ENCODE peak calls at places on chromosomes 16 and 17, in nine cellular contexts. D is thoracic aorta, S is mucosa of descending colon, G is astrocyte of the cerebellum, E is AG04449, B is stomach, Y is fibroblast of the aortic adventitia, R is GM06990, Z is AG10803. V is an unnamed sample.

GRCh38 chr16:89467382-89467781 is 23.0 kb downstream of the ANKRD11 start:
- DNase-seq in B (no peak), Y (no peak), G (no peak), Z (no peak), R (no peak), S (no peak), E (no peak), D (no peak), V (no peak)

GRCh38 chr17:77392376-77393273 is 251.9 kb downstream of the SEC14L1 start:
- DNase-seq in R (no peak), Y (peak), D (no peak), G (no peak), S (peak), E (no peak), B (peak), Z (peak), V (no peak)

GRCh38 chr17:10843806-10844205 is 5.9 kb upstream of the PIRT start:
- DNase-seq in E (no peak), B (peak), S (peak), G (no peak), Z (no peak), Y (no peak), R (no peak), D (no peak), V (no peak)

GRCh38 chr17:956905-957304 is 22.7 kb downstream of the NXN start:
- DNase-seq in S (no peak), Z (no peak), E (no peak), G (no peak), R (no peak), B (no peak), D (no peak), Y (no peak), V (peak)

GRCh38 chr16:84141143-84141670 is 3.8 kb downstream of the HSDL1 start:
- DNase-seq in G (no peak), D (no peak), Y (no peak), S (no peak), E (no peak), R (no peak), B (no peak), Z (no peak), V (no peak)

GRCh38 chr17:41544497-41544896 is 16.4 kb upstream of the KRT19 start:
- DNase-seq in R (no peak), Y (no peak), Z (no peak), D (no peak), B (no peak), G (no peak), S (peak), E (no peak), V (no peak)

GRCh38 chr17:18921912-18922451 is 30.0 kb upstream of the SLC5A10 start:
- DNase-seq in B (no peak), Z (no peak), R (peak), G (no peak), S (peak), Y (peak), E (no peak), D (no peak), V (no peak)

GRCh38 chr17:66115246-66115645 is 76.7 kb downstream of the CEP112 start:
- DNase-seq in D (no peak), R (no peak), B (no peak), Y (peak), S (no peak), G (no peak), E (no peak), Z (peak), V (no peak)

GRCh38 chr16:1153480-1154160 is 714 bp downstream of the CACNA1H start:
- DNase-seq in Z (no peak), Y (no peak), E (no peak), D (no peak), G (no peak), R (no peak), B (no peak), S (no peak), V (no peak)

GRCh38 chr17:73387746-73388577 is 76.2 kb upstream of the CDC42EP4 start:
- DNase-seq in D (no peak), B (no peak), R (no peak), S (no peak), E (no peak), Y (peak), G (no peak), Z (peak), V (no peak)

GRCh38 chr17:79739148-79740062 is 8.7 kb downstream of the ENPP7 start:
- DNase-seq in Z (peak), Y (no peak), S (no peak), D (no peak), G (no peak), E (no peak), R (no peak), B (no peak), V (no peak)

GRCh38 chr16:28326881-28327610 is 34.7 kb downstream of the SBK1 start:
- DNase-seq in G (no peak), Z (peak), B (peak), S (peak), R (no peak), Y (peak), E (no peak), D (no peak), V (no peak)

GRCh38 chr17:73546770-73547345 is 97.4 kb downstream of the SDK2 start:
- DNase-seq in E (no peak), Z (peak), D (no peak), B (peak), R (no peak), S (peak), G (no peak), Y (no peak), V (no peak)

GRCh38 chr16:78816499-78817441 is 717.3 kb downstream of the WWOX start:
- DNase-seq in D (no peak), S (no peak), B (no peak), E (no peak), Y (peak), R (no peak), G (no peak), Z (peak), V (peak)

GRCh38 chr16:2428051-2428786 is 1.0 kb upstream of the CCNF start:
- DNase-seq in S (peak), G (no peak), D (no peak), B (peak), R (no peak), Z (no peak), E (no peak), Y (peak), V (no peak)

GRCh38 chr17:45146616-45147101 is 1.6 kb upstream of the HEXIM1 start:
- DNase-seq in R (no peak), Y (peak), Z (peak), E (no peak), B (peak), D (no peak), S (peak), G (no peak), V (no peak)

GRCh38 chr16:57023541-57024249 is 34.3 kb downstream of the NLRC5 start:
- DNase-seq in D (no peak), G (no peak), S (peak), R (no peak), Z (no peak), B (no peak), Y (no peak), E (no peak), V (no peak)

GRCh38 chr17:30821751-30822723 is 2.5 kb downstream of the CRLF3 start:
- DNase-seq in D (no peak), R (no peak), E (no peak), Z (peak), S (peak), Y (no peak), G (no peak), B (no peak), V (no peak)

GRCh38 chr17:1718362-1719165 is 5.9 kb upstream of the WDR81 start:
- DNase-seq in Z (no peak), R (no peak), S (no peak), B (no peak), D (no peak), E (no peak), Y (no peak), G (no peak), V (no peak)

GRCh38 chr17:75876938-75877751 is 1.2 kb downstream of the TRIM47 start:
- DNase-seq in D (peak), Y (peak), G (peak), R (peak), S (peak), Z (peak), B (peak), E (peak), V (peak)

GRCh38 chr17:2239882-2240430 is 63.6 kb downstream of the SMG6 start:
- DNase-seq in D (peak), S (peak), G (peak), Z (peak), E (no peak), R (peak), Y (peak), B (peak), V (peak)

GRCh38 chr16:88924834-88925539 is 52.0 kb downstream of the CBFA2T3 start:
- DNase-seq in R (no peak), B (no peak), G (peak), Z (peak), S (no peak), E (peak), Y (peak), D (no peak), V (peak)

GRCh38 chr16:27430512-27430911 is 28.5 kb downstream of the IL21R start:
- DNase-seq in Z (no peak), E (no peak), B (no peak), S (no peak), G (no peak), Y (no peak), D (no peak), R (no peak), V (no peak)

GRCh38 chr17:21524211-21524591 is 148.0 kb downstream of the KCNJ12 start:
- DNase-seq in R (no peak), D (no peak), Y (no peak), Z (no peak), S (no peak), G (no peak), B (no peak), E (peak), V (peak)

GRCh38 chr17:79045001-79045729 is 21.2 kb downstream of the C1QTNF1 start:
- DNase-seq in R (no peak), E (no peak), S (no peak), Z (no peak), Y (no peak), B (no peak), G (no peak), D (no peak), V (no peak)

GRCh38 chr16:23516366-23517137 is 6.3 kb upstream of the GGA2 start:
- DNase-seq in D (no peak), R (peak), E (no peak), Z (peak), Y (no peak), G (no peak), S (no peak), B (no peak), V (no peak)

GRCh38 chr17:59365383-59365981 is 34.0 kb downstream of the YPEL2 start:
- DNase-seq in S (peak), D (no peak), R (no peak), G (no peak), Z (no peak), E (no peak), B (no peak), Y (no peak), V (no peak)

GRCh38 chr17:70369296-70369855 is 200.0 kb downstream of the KCNJ2 start:
- DNase-seq in E (no peak), G (peak), Z (no peak), Y (no peak), S (no peak), D (no peak), R (no peak), B (no peak), V (no peak)

GRCh38 chr16:53282975-53283946 is 151.0 kb upstream of the RBL2 start:
- DNase-seq in R (no peak), B (no peak), D (no peak), Y (peak), E (no peak), Z (peak), G (peak), S (no peak), V (peak)

GRCh38 chr17:28686296-28686695 is 24.3 kb downstream of the SUPT6H start:
- DNase-seq in S (no peak), R (no peak), E (no peak), Y (no peak), D (no peak), Z (no peak), B (no peak), G (no peak), V (no peak)

GRCh38 chr16:78996806-78997205 is 603.7 kb downstream of the MAF start:
- DNase-seq in Y (no peak), G (no peak), Z (no peak), B (no peak), D (no peak), R (no peak), E (no peak), S (no peak), V (no peak)

GRCh38 chr17:78185981-78186688 is 717 bp downstream of the TK1 start:
- DNase-seq in S (peak), Y (no peak), E (no peak), R (no peak), B (no peak), Z (peak), G (no peak), D (no peak), V (no peak)

GRCh38 chr17:42361781-42362186 is 26.5 kb downstream of the STAT3 start:
- DNase-seq in R (no peak), S (peak), Y (no peak), G (no peak), B (no peak), Z (no peak), E (no peak), D (no peak), V (no peak)

GRCh38 chr16:4651842-4652241 is 27.2 kb downstream of the MGRN1 start:
- DNase-seq in G (no peak), D (no peak), Y (no peak), Z (no peak), R (no peak), S (no peak), B (no peak), E (no peak), V (no peak)

GRCh38 chr17:42163113-42163512 is 8.3 kb upstream of the RAB5C start:
- DNase-seq in D (no peak), B (no peak), G (no peak), E (no peak), R (no peak), S (no peak), Z (no peak), Y (no peak), V (no peak)

GRCh38 chr17:50916026-50916707 is 50.0 kb upstream of the TOB1 start:
- DNase-seq in B (no peak), Y (peak), Z (peak), G (no peak), S (no peak), D (no peak), R (no peak), E (no peak), V (no peak)

GRCh38 chr17:19705201-19705600 is 11.2 kb downstream of the SLC47A2 start:
- DNase-seq in G (no peak), E (no peak), B (no peak), Y (no peak), S (no peak), Z (no peak), D (no peak), R (no peak), V (no peak)

GRCh38 chr16:58243528-58244004 is 45.7 kb upstream of the CSNK2A2 start:
- DNase-seq in Z (no peak), B (no peak), S (no peak), D (no peak), R (peak), Y (no peak), E (no peak), G (no peak), V (no peak)
- H3K4me3 ChIP-seq in Z (no peak), B (no peak), S (no peak), D (no peak), R (no peak), Y (no peak), E (no peak), G (no peak), V (no peak)

GRCh38 chr17:39688945-39689344 is 1.1 kb upstream of the PGAP3 start:
- DNase-seq in Y (no peak), Z (no peak), S (no peak), D (no peak), R (no peak), G (no peak), E (no peak), B (no peak), V (no peak)
- TF ChIP-seq CTCF in Y (no peak), Z (no peak), S (no peak), D (no peak), R (no peak), G (no peak), E (no peak), B (no peak), V (no peak)

GRCh38 chr17:39069114-39069756 is 82.2 kb downstream of the PLXDC1 start:
- DNase-seq in D (no peak), Z (peak), E (no peak), B (no peak), Y (peak), R (no peak), G (no peak), S (peak), V (no peak)

GRCh38 chr17:39062846-39063680 is 88.4 kb downstream of the PLXDC1 start:
- DNase-seq in Z (peak), B (no peak), G (peak), S (no peak), D (no peak), E (no peak), R (no peak), Y (peak), V (no peak)

GRCh38 chr17:39063681-39064069 is 87.8 kb downstream of the PLXDC1 start:
- DNase-seq in B (no peak), Z (no peak), R (no peak), E (no peak), Y (no peak), G (no peak), S (no peak), D (no peak), V (no peak)

GRCh38 chr17:39064374-39064773 is 87.1 kb downstream of the PLXDC1 start:
- DNase-seq in Y (peak), D (no peak), S (no peak), E (no peak), R (no peak), B (no peak), G (no peak), Z (peak), V (no peak)

GRCh38 chr17:39064814-39065213 is 86.6 kb downstream of the PLXDC1 start:
- DNase-seq in E (no peak), B (no peak), S (no peak), Y (no peak), G (peak), D (no peak), R (no peak), Z (no peak), V (no peak)
- H3K4me3 ChIP-seq in E (no peak), B (no peak), S (no peak), Y (no peak), G (no peak), D (no peak), R (no peak), Z (no peak), V (no peak)

GRCh38 chr17:27602721-27603445 is 28.1 kb upstream of the LGALS9 start:
- DNase-seq in S (peak), R (peak), E (no peak), G (peak), B (peak), D (peak), Y (peak), Z (peak), V (no peak)

GRCh38 chr17:27603446-27603820 is 27.6 kb upstream of the LGALS9 start:
- DNase-seq in B (no peak), R (no peak), Y (no peak), D (no peak), E (no peak), G (no peak), S (no peak), Z (no peak), V (no peak)

GRCh38 chr17:27601069-27601974 is 29.7 kb upstream of the LGALS9 start:
- DNase-seq in R (peak), Y (peak), G (peak), B (peak), Z (peak), E (no peak), D (peak), S (peak), V (no peak)

GRCh38 chr17:27600471-27600870 is 30.5 kb upstream of the LGALS9 start:
- DNase-seq in Z (peak), G (peak), S (no peak), E (peak), D (no peak), B (no peak), R (no peak), Y (no peak), V (no peak)

GRCh38 chr17:27601975-27602302 is 29.0 kb upstream of the LGALS9 start:
- DNase-seq in G (no peak), S (no peak), B (no peak), Y (peak), R (no peak), Z (no peak), D (no peak), E (no peak), V (no peak)
- TF ChIP-seq CTCF in G (no peak), S (no peak), B (no peak), Y (no peak), R (no peak), Z (no peak), D (no peak), E (no peak), V (no peak)

GRCh38 chr16:58462089-58462488 is 37.9 kb upstream of the NDRG4 start:
- DNase-seq in Z (no peak), E (no peak), G (no peak), Y (no peak), R (no peak), B (no peak), S (no peak), D (no peak), V (no peak)
- H3K4me3 ChIP-seq in Z (no peak), E (no peak), G (no peak), Y (no peak), R (no peak), B (no peak), S (no peak), D (no peak), V (no peak)

DNA sequence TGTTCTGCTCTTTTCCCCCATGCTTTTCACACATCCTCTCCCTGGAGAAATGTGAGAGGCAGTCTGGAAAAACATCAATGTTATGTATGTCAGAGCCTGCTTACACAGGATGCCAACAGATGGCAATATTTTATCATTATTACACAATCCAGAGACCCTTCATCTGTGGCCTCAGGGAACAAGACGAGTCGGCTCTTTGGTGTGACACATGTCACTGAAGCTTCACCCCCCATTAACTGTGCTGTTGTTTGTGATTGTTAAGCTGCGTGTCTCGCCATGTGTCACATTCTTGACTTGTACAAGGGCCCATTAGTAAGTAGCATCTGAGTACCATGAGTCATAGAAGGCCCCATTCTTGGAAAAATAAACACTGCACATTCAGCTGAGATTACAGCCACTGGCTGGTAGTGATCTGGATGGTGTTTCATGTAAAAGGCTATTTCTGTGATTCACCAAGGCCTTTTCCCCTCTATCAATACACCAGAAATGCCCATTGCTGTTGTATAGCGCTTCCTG is 682.1 kb upstream of the SOX9 start:
- DNase-seq in S (no peak), Y (peak), R (no peak), D (no peak), G (peak), E (peak), Z (peak), B (no peak), V (peak)
- TF ChIP-seq CTCF in S (no peak), Y (no peak), R (no peak), D (no peak), G (no peak), E (no peak), Z (no peak), B (no peak), V (no peak)

GRCh38 chr16:21163576-21163975 is 5.1 kb downstream of the LDAF1 start:
- DNase-seq in B (no peak), E (no peak), D (no peak), R (no peak), G (no peak), S (no peak), Y (no peak), Z (no peak), V (no peak)

GRCh38 chr16:21167360-21167759 is 8.9 kb downstream of the LDAF1 start:
- DNase-seq in S (no peak), E (peak), D (no peak), Y (peak), G (peak), R (no peak), Z (peak), B (no peak), V (no peak)

GRCh38 chr16:21166561-21166961 is 8.1 kb downstream of the LDAF1 start:
- DNase-seq in R (no peak), Y (no peak), D (no peak), B (no peak), G (peak), Z (no peak), E (no peak), S (no peak), V (no peak)

GRCh38 chr16:21162661-21163151 is 4.2 kb downstream of the LDAF1 start:
- DNase-seq in R (no peak), Z (peak), S (no peak), G (peak), E (no peak), B (peak), Y (peak), D (no peak), V (no peak)

DNA sequence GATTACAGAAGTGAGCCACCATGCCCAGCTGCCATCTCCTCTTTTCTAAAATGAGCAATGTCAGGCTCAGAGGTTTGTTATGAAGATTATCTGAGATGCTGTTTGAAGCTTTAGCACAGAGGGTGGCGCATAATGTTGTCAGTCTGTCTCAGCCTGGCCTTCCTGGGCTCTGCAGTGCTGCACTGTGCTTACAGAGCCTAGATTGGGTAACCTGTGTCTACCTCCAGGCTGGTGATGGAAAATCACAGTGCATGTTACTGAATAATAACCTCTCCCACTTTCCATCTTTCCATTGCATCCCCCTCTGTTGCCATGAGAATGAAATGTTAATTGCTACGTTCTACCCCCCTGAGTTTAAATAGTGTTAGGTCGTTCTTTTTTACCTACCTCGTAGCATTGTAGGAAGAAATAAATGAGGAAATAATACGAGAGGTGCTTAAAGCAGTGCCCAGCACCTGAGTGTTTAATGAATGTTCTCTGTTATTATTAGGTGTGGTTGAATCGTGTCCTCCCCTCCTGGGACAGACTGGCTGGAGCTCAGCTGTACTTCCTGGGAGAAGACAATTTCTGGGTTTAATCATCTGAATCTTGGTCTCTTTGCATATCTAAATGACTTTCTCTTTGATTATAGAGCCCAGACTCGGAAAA is 6.2 kb downstream of the LDAF1 start:
- DNase-seq in Y (no peak), B (no peak), E (no peak), D (no peak), G (no peak), S (no peak), R (no peak), Z (no peak), V (no peak)
- H3K4me3 ChIP-seq in Y (no peak), B (no peak), E (no peak), D (no peak), G (no peak), S (no peak), R (no peak), Z (no peak), V (no peak)